ENCODE peak calls at places on chromosomes 4 and X, in five cellular contexts. One of them, this sample, is unnamed.
A peak's percentile ranks its signal among the peaks of the same experiment; 100 is the strongest.

GRCh38 chr4:174154455-174154854 is 129.0 kb downstream of the FBXO8 start:
- DNase-seq in dorsolateral prefrontal cortex: no peak
- DNase-seq in GM20000: no peak
- DNase-seq in left ventricle myocardium inferior: no peak
- DNase-seq in endothelial cell of umbilical vein: peak; percentile 4
- DNase-seq in this sample: peak; percentile 71

GRCh38 chrX:70592091-70592490 is 147.5 kb downstream of the DLG3 start:
- DNase-seq in dorsolateral prefrontal cortex: no peak
- DNase-seq in GM20000: no peak
- DNase-seq in left ventricle myocardium inferior: no peak
- DNase-seq in endothelial cell of umbilical vein: peak; percentile 1
- DNase-seq in this sample: no peak

GRCh38 chrX:120365320-120365719 is 3.4 kb downstream of the ATP1B4 start:
- DNase-seq in dorsolateral prefrontal cortex: peak; percentile 49
- DNase-seq in GM20000: peak; percentile 24
- DNase-seq in left ventricle myocardium inferior: peak; percentile 37
- DNase-seq in endothelial cell of umbilical vein: peak; percentile 13
- DNase-seq in this sample: no peak

GRCh38 chrX:48939417-48940228 is 17.8 kb downstream of the OTUD5 start:
- DNase-seq in dorsolateral prefrontal cortex: no peak
- DNase-seq in GM20000: no peak
- DNase-seq in left ventricle myocardium inferior: no peak
- DNase-seq in endothelial cell of umbilical vein: no peak
- DNase-seq in this sample: no peak

GRCh38 chrX:4710618-4711433 is 997.4 kb upstream of the PRKX start:
- DNase-seq in dorsolateral prefrontal cortex: no peak
- DNase-seq in GM20000: no peak
- DNase-seq in left ventricle myocardium inferior: no peak
- DNase-seq in endothelial cell of umbilical vein: no peak
- DNase-seq in this sample: no peak

GRCh38 chr4:140255919-140256318 is 101.9 kb upstream of the MAML3 start:
- DNase-seq in dorsolateral prefrontal cortex: no peak
- DNase-seq in GM20000: no peak
- DNase-seq in left ventricle myocardium inferior: no peak
- DNase-seq in endothelial cell of umbilical vein: no peak
- DNase-seq in this sample: no peak

GRCh38 chr4:39664828-39665731 is 26.4 kb upstream of the SMIM14 start:
- DNase-seq in dorsolateral prefrontal cortex: no peak
- DNase-seq in GM20000: no peak
- DNase-seq in left ventricle myocardium inferior: no peak
- DNase-seq in endothelial cell of umbilical vein: no peak
- DNase-seq in this sample: no peak

GRCh38 chrX:140933056-140933455 is 69.3 kb upstream of the SPANXB1 start:
- DNase-seq in dorsolateral prefrontal cortex: no peak
- DNase-seq in GM20000: no peak
- DNase-seq in left ventricle myocardium inferior: no peak
- DNase-seq in endothelial cell of umbilical vein: no peak
- DNase-seq in this sample: no peak

GRCh38 chr4:139913995-139914394 is 240.0 kb downstream of the MAML3 start:
- DNase-seq in dorsolateral prefrontal cortex: no peak
- DNase-seq in GM20000: no peak
- DNase-seq in left ventricle myocardium inferior: no peak
- DNase-seq in endothelial cell of umbilical vein: no peak
- DNase-seq in this sample: no peak

GRCh38 chrX:115372026-115372610 is 82.6 kb downstream of the LUZP4 start:
- DNase-seq in dorsolateral prefrontal cortex: no peak
- DNase-seq in GM20000: no peak
- DNase-seq in left ventricle myocardium inferior: no peak
- DNase-seq in endothelial cell of umbilical vein: peak; percentile 68
- DNase-seq in this sample: no peak

GRCh38 chrX:41010188-41010846 is 74.9 kb upstream of the USP9X start:
- DNase-seq in dorsolateral prefrontal cortex: peak; percentile 47
- DNase-seq in GM20000: peak; percentile 24
- DNase-seq in left ventricle myocardium inferior: peak; percentile 73
- DNase-seq in endothelial cell of umbilical vein: peak; percentile 91
- DNase-seq in this sample: peak; percentile 89

GRCh38 chrX:38379088-38379487 is 26.7 kb downstream of the OTC start:
- DNase-seq in dorsolateral prefrontal cortex: no peak
- DNase-seq in GM20000: no peak
- DNase-seq in left ventricle myocardium inferior: no peak
- DNase-seq in endothelial cell of umbilical vein: no peak
- DNase-seq in this sample: no peak

GRCh38 chrX:87805829-87806490 is 288.4 kb downstream of the KLHL4 start:
- DNase-seq in dorsolateral prefrontal cortex: no peak
- DNase-seq in GM20000: no peak
- DNase-seq in left ventricle myocardium inferior: no peak
- DNase-seq in endothelial cell of umbilical vein: peak; percentile 46
- DNase-seq in this sample: no peak

GRCh38 chr4:163540977-163541376 is 46.5 kb downstream of the TMA16 start:
- DNase-seq in dorsolateral prefrontal cortex: no peak
- DNase-seq in GM20000: no peak
- DNase-seq in left ventricle myocardium inferior: no peak
- DNase-seq in endothelial cell of umbilical vein: no peak
- DNase-seq in this sample: no peak

GRCh38 chr4:165826166-165826565 is 46.9 kb upstream of the TLL1 start:
- DNase-seq in dorsolateral prefrontal cortex: no peak
- DNase-seq in GM20000: no peak
- DNase-seq in left ventricle myocardium inferior: no peak
- DNase-seq in endothelial cell of umbilical vein: no peak
- DNase-seq in this sample: no peak

GRCh38 chr4:158821228-158822009 is 52.6 kb downstream of the FNIP2 start:
- DNase-seq in dorsolateral prefrontal cortex: no peak
- DNase-seq in GM20000: no peak
- DNase-seq in left ventricle myocardium inferior: no peak
- DNase-seq in endothelial cell of umbilical vein: no peak
- DNase-seq in this sample: no peak

GRCh38 chr4:13887010-13887409 is 259.5 kb upstream of the BOD1L1 start:
- DNase-seq in dorsolateral prefrontal cortex: no peak
- DNase-seq in GM20000: no peak
- DNase-seq in left ventricle myocardium inferior: no peak
- DNase-seq in endothelial cell of umbilical vein: no peak
- DNase-seq in this sample: no peak